ENCODE peak calls at places on chromosomes 5 and 9, in five cellular contexts. Q is keratinocyte, Y is uterus, R is thoracic aorta, W is lung. U is an unnamed sample.

GRCh38 chr9:5801739-5802113 is 31.2 kb downstream of the ERMP1 start:
- DNase-seq in Q (no peak), Y (no peak), R (no peak), W (no peak), U (no peak)

GRCh38 chr9:132637351-132637750 is 32.4 kb downstream of the DDX31 start:
- DNase-seq in Q (no peak), Y (no peak), R (no peak), W (no peak), U (no peak)

GRCh38 chr5:69217154-69217731 is 17.4 kb upstream of the CDK7 start:
- DNase-seq in Q (no peak), Y (peak; percentile 97), R (peak; percentile 97), W (no peak), U (no peak)

GRCh38 chr9:106432631-106433030 is 430.3 kb upstream of the ZNF462 start:
- DNase-seq in Q (no peak), Y (no peak), R (no peak), W (no peak), U (no peak)

GRCh38 chr5:83306572-83307241 is 164.8 kb upstream of the VCAN start:
- DNase-seq in Q (peak; percentile 11), Y (no peak), R (no peak), W (peak; percentile 53), U (no peak)

GRCh38 chr9:76599970-76600369 is 141.0 kb downstream of the GCNT1 start:
- DNase-seq in Q (no peak), Y (no peak), R (no peak), W (no peak), U (no peak)

GRCh38 chr9:134007150-134007549 is 15.0 kb upstream of the VAV2 start:
- DNase-seq in Q (no peak), Y (no peak), R (no peak), W (no peak), U (peak; percentile 65)

GRCh38 chr9:83242066-83242465 is 179.1 kb upstream of the RASEF start:
- DNase-seq in Q (no peak), Y (no peak), R (no peak), W (no peak), U (no peak)

GRCh38 chr9:89878687-89879086 is 273.9 kb downstream of the GADD45G start:
- DNase-seq in Q (no peak), Y (peak; percentile 16), R (peak; percentile 22), W (peak; percentile 50), U (peak; percentile 84)

GRCh38 chr9:133833388-133834025 is 95.4 kb upstream of the SARDH start:
- DNase-seq in Q (no peak), Y (no peak), R (no peak), W (no peak), U (no peak)

GRCh38 chr9:6007770-6008168 is 7.7 kb downstream of the RANBP6 start:
- DNase-seq in Q (no peak), Y (peak; percentile 82), R (peak; percentile 22), W (peak; percentile 76), U (peak; percentile 94)

GRCh38 chr9:19471737-19472648 is 63.2 kb downstream of the ACER2 start:
- DNase-seq in Q (no peak), Y (peak; percentile 40), R (no peak), W (peak; percentile 35), U (peak; percentile 72)

GRCh38 chr9:71858102-71858798 is 52.7 kb downstream of the ABHD17B start:
- DNase-seq in Q (no peak), Y (no peak), R (no peak), W (no peak), U (no peak)

GRCh38 chr5:1367149-1367548 is 22.2 kb upstream of the CLPTM1L start:
- DNase-seq in Q (no peak), Y (no peak), R (no peak), W (no peak), U (no peak)
- H3K4me3 ChIP-seq in Q (no peak overlapping the region), Y (no peak overlapping the region), R (no peak overlapping the region), W (no peak overlapping the region), U (no peak overlapping the region)

DNA sequence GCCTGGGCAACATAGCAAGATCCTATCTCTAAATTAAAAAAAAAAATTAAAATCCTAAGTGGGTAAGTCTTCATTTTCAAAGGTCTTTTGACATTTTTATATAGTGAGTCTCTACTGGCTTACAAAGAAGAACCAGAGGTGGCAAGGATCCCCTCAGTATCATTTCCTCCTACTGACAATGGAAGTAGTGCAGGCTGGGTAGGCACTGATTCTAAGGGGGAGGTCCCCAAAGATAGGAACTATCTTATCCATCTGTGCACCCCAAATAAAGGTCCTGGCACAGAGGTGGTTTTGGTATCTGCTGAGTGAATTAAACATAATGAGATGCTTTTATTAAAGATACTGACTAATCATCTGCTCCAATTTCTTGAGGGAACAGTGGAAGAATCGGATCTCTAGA is 4.2 kb downstream of the FAM193B start:
- DNase-seq in Q (no peak), Y (no peak), R (no peak), W (no peak), U (no peak)
- H3K4me1 ChIP-seq in Q (peaks cover 37% of the 10 kb centered on the region), Y (peaks cover 13% of the 10 kb centered on the region), R (peaks cover 81% of the 10 kb centered on the region), W (peaks cover 21% of the 10 kb centered on the region), U (peaks cover 8% of the 10 kb centered on the region)

DNA sequence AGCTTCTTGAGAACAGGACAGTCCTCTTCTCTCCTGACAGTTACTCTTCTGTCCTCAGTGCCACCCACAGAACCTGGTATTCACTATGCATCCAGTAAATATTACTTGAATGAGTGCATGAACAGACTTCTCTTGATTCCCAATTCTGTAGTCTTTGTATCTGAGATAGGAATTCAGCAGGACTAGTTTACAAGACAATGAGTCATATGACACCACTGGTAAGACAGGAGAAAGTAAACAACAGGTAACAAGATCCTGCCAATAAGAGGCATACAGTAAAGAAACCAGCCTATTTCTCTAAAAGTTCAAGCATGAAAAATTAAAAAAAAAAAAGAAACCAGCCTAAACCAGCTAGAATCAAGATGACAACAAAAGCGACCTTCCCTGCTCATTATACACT is 6.2 kb downstream of the ZNF883 start:
- DNase-seq in Q (no peak), Y (no peak), R (no peak), W (no peak), U (no peak)
- H3K9me3 ChIP-seq in Q (no peaks in the 10 kb centered on the region), Y (no peaks in the 10 kb centered on the region), R (peaks cover 14% of the 10 kb centered on the region), W (peaks cover 4% of the 10 kb centered on the region), U (peaks cover 6% of the 10 kb centered on the region)

GRCh38 chr9:113275147-113276131 is at the start of the genes CDC26 and PRPF4:
- DNase-seq in Q (peak; percentile 88), Y (peak; percentile 96), R (peak; percentile 90), W (peak; percentile 97), U (peak; percentile 98)
- H3K4me3 ChIP-seq in Q (peak within 1 kb of the TSS; percentile 99), Y (peak within 1 kb of the TSS; percentile 82), R (peak within 1 kb of the TSS; percentile 82), W (peak within 1 kb of the TSS; percentile 78), U (peak within 1 kb of the TSS; percentile 88)

DNA sequence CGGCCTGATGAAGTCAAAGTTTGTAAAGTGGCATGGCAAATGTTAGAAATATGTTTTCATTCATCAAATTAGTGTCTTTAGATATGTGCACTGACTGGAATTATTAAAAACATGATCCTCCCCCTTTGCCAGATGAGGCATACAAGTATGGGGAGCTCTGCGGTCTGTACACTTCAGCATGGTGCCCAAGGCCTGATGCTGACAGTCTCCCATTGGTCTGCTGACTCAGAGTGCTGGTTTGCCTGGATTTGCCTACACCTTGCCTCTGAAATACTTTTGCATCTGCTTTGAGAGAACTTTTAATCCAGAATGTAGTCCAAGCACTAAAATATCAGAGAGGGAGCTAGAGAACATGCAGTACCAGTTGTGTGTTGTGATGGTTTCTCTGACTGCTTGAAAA is 354.3 kb upstream of the ACTBL2 start:
- DNase-seq in Q (no peak), Y (no peak), R (no peak), W (no peak), U (no peak)
- H3K4me1 ChIP-seq in Q (peaks cover 90% of the 10 kb centered on the region), Y (no peaks in the 10 kb centered on the region), R (peaks cover 19% of the 10 kb centered on the region), W (no peaks in the 10 kb centered on the region), U (peaks cover 4% of the 10 kb centered on the region)

GRCh38 chr9:136856541-136857141 is 4.5 kb downstream of the MAMDC4 start:
- DNase-seq in Q (no peak), Y (no peak), R (no peak), W (no peak), U (peak; percentile 13)
- H3K9me3 ChIP-seq in Q (no peaks in the 10 kb centered on the region), Y (no peaks in the 10 kb centered on the region), R (no peaks in the 10 kb centered on the region), W (no peaks in the 10 kb centered on the region), U (no peaks in the 10 kb centered on the region)

DNA sequence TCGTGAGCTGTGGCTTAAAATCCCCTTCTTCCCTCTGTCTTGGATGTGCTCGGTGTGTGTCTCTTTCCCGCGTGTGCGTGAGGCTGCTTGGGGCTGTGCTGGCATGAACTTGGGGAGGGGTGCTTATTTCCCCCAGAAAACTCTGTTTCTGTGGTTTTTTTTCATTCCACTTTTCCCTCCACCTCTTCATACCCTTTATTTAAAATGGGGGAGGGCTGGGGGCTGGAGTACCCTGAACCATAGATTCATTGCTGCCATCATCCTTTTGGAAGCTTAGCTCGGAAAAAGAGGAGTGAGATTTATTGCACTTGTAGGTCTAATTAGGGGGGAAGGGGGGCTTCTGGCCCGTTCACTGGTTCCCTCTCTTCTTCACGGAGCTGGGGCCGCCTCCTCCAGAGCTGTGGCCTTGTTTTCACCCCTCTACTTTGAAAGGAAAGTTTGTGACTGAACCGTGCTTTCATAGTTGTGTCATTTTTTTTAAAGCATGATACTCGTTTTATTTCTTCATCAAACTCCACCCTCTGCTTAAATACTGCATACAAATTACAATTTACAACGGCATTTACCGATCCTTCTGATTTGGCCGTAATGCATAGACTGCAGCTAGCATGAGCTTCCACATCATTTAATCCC is 2.8 kb downstream of the NR2F1 start:
- DNase-seq in Q (no peak), Y (no peak), R (no peak), W (no peak), U (no peak)
- H3K4me3 ChIP-seq in Q (no peak overlapping the region), Y (peak overlapping the region; percentile 73), R (peak overlapping the region; percentile 74), W (peak overlapping the region; percentile 39), U (peak overlapping the region; percentile 71)

GRCh38 chr9:93458702-93459101 is 5.3 kb upstream of the FAM120AOS start:
- DNase-seq in Q (no peak), Y (no peak), R (no peak), W (no peak), U (no peak)

GRCh38 chr9:93461414-93461743 is 8.0 kb upstream of the FAM120AOS start:
- DNase-seq in Q (no peak), Y (no peak), R (no peak), W (no peak), U (no peak)

GRCh38 chr9:93459432-93459847 is 6.1 kb upstream of the FAM120AOS start:
- DNase-seq in Q (no peak), Y (no peak), R (no peak), W (no peak), U (peak; percentile 20)

GRCh38 chr9:93461810-93462209 is 8.4 kb upstream of the FAM120AOS start:
- DNase-seq in Q (no peak), Y (no peak), R (no peak), W (no peak), U (no peak)

DNA sequence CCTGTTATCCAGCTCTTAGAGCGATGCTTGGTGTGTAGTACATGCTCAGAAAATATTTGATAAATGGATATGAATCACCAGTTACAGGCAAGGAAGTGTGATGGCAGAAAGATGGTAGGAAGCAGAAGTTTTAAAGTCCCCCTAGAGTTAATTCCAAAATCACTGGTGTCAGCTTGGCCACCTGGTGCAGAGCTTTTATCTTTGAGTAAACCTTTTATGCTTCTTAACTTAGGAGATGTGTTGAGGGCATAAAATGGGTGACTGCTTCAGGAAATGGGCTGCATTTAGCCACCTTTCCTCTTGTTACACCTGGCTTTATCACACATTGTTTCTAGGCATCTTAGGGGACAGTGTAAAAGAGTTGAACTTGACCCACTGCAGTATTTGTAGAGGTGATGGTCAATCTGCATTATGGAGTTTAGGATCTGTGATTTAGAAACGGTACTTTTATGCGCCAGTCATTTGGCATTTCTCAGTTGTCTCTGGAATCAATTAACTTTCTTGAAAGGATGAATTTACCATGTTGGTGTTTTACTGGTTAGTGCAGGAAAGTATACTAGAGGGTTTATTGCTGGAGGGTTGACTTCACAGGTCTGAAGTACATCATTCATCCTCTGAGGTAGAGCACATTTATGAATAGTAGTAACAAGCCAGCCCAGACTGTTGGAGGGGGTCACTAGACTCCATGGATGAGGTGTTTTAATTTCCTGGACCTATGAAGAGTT is 7.5 kb upstream of the FAM120AOS start:
- DNase-seq in Q (no peak), Y (no peak), R (no peak), W (no peak), U (no peak)
- H3K4me1 ChIP-seq in Q (peaks cover 28% of the 10 kb centered on the region), Y (peaks cover 5% of the 10 kb centered on the region), R (peaks cover 45% of the 10 kb centered on the region), W (peaks cover 8% of the 10 kb centered on the region), U (peaks cover 7% of the 10 kb centered on the region)

U was measured in BE2C.